ENCODE peak calls at places on chromosomes 13 and 19, in nine cellular contexts. H, T, U, J, L, P, S, I and F are unnamed samples.

GRCh38 chr19:11247934-11248333 is 8.5 kb downstream of the ANGPTL8 start:
- DNase-seq in H (no peak), T (no peak), U (no peak), J (no peak), L (no peak), P (no peak), S (no peak), I (no peak), F (no peak)

GRCh38 chr19:55283548-55284393 is at the start of gene BRSK1:
- DNase-seq in H (peak), T (peak), U (peak), J (peak), L (peak), P (peak), S (peak), I (peak), F (peak)

GRCh38 chr19:3607398-3608078 is 863 bp upstream of the TBXA2R start:
- DNase-seq in H (peak), T (peak), U (no peak), J (peak), L (peak), P (no peak), S (peak), I (peak), F (peak)

GRCh38 chr19:30670011-30670329 is 297.8 kb downstream of the ZNF536 start:
- DNase-seq in H (no peak), T (peak), U (no peak), J (no peak), L (no peak), P (no peak), S (no peak), I (no peak), F (no peak)

GRCh38 chr19:27776020-27776419 is 1436.9 kb downstream of the UQCRFS1 start:
- DNase-seq in H (peak), T (no peak), U (no peak), J (peak), L (no peak), P (no peak), S (no peak), I (no peak), F (peak)

GRCh38 chr19:10206226-10206873 is 11.6 kb upstream of the DNMT1 start:
- DNase-seq in H (peak), T (no peak), U (no peak), J (peak), L (no peak), P (no peak), S (peak), I (no peak), F (peak)

GRCh38 chr19:6362351-6362801 is 1.0 kb downstream of the CLPP start:
- DNase-seq in H (no peak), T (peak), U (no peak), J (no peak), L (no peak), P (no peak), S (no peak), I (no peak), F (no peak)

GRCh38 chr13:79749985-79750551 is 269.1 kb downstream of the NDFIP2 start:
- DNase-seq in H (peak), T (peak), U (peak), J (peak), L (peak), P (no peak), S (peak), I (peak), F (peak)

GRCh38 chr19:41000310-41000737 is 9.2 kb downstream of the CYP2B6 start:
- DNase-seq in H (peak), T (no peak), U (no peak), J (no peak), L (no peak), P (no peak), S (no peak), I (no peak), F (peak)

GRCh38 chr19:34732548-34733255 is 1.3 kb upstream of the ZNF181 start:
- DNase-seq in H (no peak), T (peak), U (no peak), J (no peak), L (peak), P (no peak), S (no peak), I (peak), F (no peak)

GRCh38 chr19:40702337-40703012 is 12.0 kb upstream of the NUMBL start:
- DNase-seq in H (peak), T (no peak), U (peak), J (peak), L (no peak), P (no peak), S (no peak), I (peak), F (peak)

GRCh38 chr13:103006706-103007426 is 59.4 kb downstream of the SLC10A2 start:
- DNase-seq in H (no peak), T (no peak), U (no peak), J (no peak), L (no peak), P (no peak), S (no peak), I (no peak), F (no peak)

DNA sequence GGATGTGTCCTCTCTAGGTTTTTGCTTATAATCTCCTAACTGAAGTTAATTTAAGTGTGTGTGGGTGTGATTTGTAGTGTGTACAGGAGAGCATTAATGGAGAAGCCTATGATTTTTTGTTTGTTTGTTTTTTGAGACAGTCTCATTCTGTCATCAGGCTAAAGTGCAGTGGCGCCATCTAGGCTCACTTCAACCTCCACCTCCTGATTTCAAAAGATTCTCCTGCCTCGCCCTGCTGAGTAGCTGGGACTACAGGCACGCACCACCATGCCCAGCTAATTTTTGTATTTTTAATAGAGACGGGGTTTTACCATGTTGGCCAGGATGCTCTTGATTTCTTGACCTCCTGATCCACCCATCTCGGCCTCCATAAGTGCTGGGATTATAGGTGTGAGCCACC is 20.6 kb downstream of the ZNF701 start:
- DNase-seq in H (no peak), T (no peak), U (no peak), J (no peak), L (no peak), P (no peak), S (no peak), I (peak), F (no peak)
- TF ChIP-seq CTCF in H (peak), T (no peak), U (no peak), J (no peak), L (no peak), P (no peak), S (no peak), I (peak), F (no peak)

DNA sequence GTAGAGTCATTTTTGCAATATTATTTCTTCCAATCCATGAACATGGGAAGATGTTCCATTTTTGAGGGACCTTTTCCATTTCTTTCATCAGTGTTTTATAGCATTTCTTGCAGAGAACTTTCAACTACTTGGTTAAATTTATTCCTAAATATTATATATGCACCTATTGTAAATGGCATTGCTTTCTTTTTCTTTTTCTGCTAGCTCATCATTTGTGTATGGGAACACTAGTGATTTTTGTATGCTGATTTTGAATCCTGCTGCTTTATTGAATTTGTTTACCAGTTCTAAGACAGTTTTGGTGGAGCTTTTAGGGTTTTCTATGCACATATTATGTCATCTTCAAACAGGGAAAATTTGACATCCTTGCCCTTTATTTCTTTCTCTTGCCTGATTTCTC is 7.2 kb upstream of the CYP4F2 start:
- DNase-seq in H (no peak), T (no peak), U (no peak), J (no peak), L (no peak), P (no peak), S (no peak), I (no peak), F (no peak)
- TF ChIP-seq CTCF in H (no peak), T (no peak), U (no peak), J (no peak), L (no peak), P (no peak), S (no peak), I (no peak), F (no peak)

DNA sequence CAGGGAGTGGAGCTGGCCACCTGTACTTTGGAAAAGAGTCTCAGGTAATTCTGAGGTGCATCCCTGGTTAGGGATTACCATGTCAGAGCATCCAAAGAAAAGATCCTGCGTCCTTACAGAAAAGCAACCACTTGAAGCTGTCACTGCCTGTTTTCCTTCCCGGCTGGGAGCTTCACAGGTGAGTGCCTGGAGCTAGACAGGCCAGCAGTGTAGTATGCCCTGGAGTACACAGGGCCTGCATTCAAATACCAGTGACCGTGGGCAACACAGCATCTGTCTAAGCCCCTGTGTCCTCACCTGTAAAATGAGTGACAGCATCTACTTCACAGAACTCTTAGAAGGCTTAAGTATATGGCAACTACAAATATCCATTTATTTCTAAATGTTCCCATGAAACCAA is 29.0 kb downstream of the DZIP1 start:
- DNase-seq in H (no peak), T (no peak), U (no peak), J (no peak), L (no peak), P (no peak), S (no peak), I (no peak), F (no peak)
- TF ChIP-seq CTCF in H (no peak), T (no peak), U (no peak), J (no peak), L (no peak), P (no peak), S (no peak), I (no peak), F (no peak)

GRCh38 chr13:87677043-87677333 is 5.8 kb downstream of the SLITRK5 start:
- DNase-seq in H (no peak), T (no peak), U (no peak), J (no peak), L (no peak), P (no peak), S (no peak), I (no peak), F (no peak)

GRCh38 chr13:87677334-87678234 is 6.4 kb downstream of the SLITRK5 start:
- DNase-seq in H (peak), T (no peak), U (peak), J (no peak), L (no peak), P (peak), S (no peak), I (peak), F (no peak)

GRCh38 chr13:87676254-87677042 is 5.3 kb downstream of the SLITRK5 start:
- DNase-seq in H (no peak), T (no peak), U (peak), J (no peak), L (no peak), P (no peak), S (no peak), I (peak), F (no peak)

GRCh38 chr13:87678353-87678752 is 7.2 kb downstream of the SLITRK5 start:
- DNase-seq in H (no peak), T (no peak), U (no peak), J (no peak), L (no peak), P (no peak), S (no peak), I (no peak), F (no peak)

GRCh38 chr13:87680298-87680697 is 9.1 kb downstream of the SLITRK5 start:
- DNase-seq in H (peak), T (no peak), U (peak), J (no peak), L (no peak), P (no peak), S (no peak), I (no peak), F (no peak)
- TF ChIP-seq CTCF in H (peak), T (no peak), U (no peak), J (no peak), L (no peak), P (no peak), S (no peak), I (peak), F (no peak)

DNA sequence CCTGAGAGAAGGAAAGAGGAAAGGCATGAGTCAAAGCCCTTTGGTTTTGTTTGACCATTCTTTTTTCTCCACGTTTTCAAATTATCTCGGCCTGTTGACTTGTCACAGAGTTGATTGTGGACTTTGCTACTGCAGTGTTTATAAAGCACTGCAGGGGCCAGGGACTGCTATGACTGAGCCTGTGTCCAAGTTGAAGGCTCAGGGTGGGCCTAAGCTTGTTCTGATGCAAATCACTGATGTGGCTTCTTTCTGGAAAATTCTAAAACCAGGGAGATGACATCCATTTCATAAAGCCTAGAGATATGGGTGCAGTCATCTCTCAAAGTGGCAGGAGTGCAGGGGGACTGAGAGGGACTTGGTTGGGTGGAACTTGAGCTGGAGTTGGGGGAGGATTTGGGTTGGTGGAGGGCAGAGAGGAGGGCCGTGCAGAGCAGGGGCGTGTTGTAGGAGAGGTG is 1.2 kb upstream of the CXCL17 start:
- DNase-seq in H (no peak), T (no peak), U (no peak), J (no peak), L (no peak), P (no peak), S (no peak), I (no peak), F (no peak)
- TF ChIP-seq CTCF in H (no peak), T (no peak), U (no peak), J (no peak), L (no peak), P (no peak), S (no peak), I (no peak), F (no peak)

GRCh38 chr19:15813916-15814315 is 1.5 kb downstream of the OR10H1 start:
- DNase-seq in H (no peak), T (no peak), U (no peak), J (no peak), L (no peak), P (no peak), S (no peak), I (no peak), F (no peak)

GRCh38 chr19:15810335-15810734 is 5.1 kb downstream of the OR10H1 start:
- DNase-seq in H (peak), T (no peak), U (no peak), J (peak), L (no peak), P (no peak), S (no peak), I (no peak), F (no peak)

GRCh38 chr19:15811476-15811875 is 4.0 kb downstream of the OR10H1 start:
- DNase-seq in H (no peak), T (no peak), U (no peak), J (no peak), L (no peak), P (no peak), S (no peak), I (no peak), F (no peak)

GRCh38 chr19:15815306-15815705 is at the start of gene OR10H1:
- DNase-seq in H (peak), T (no peak), U (no peak), J (no peak), L (no peak), P (no peak), S (no peak), I (no peak), F (no peak)

GRCh38 chr19:15812059-15812722 is 3.3 kb downstream of the OR10H1 start:
- DNase-seq in H (peak), T (no peak), U (no peak), J (no peak), L (no peak), P (no peak), S (no peak), I (no peak), F (no peak)
- TF ChIP-seq CTCF in H (peak), T (no peak), U (no peak), J (no peak), L (no peak), P (no peak), S (no peak), I (no peak), F (no peak)

GRCh38 chr13:81153478-81153877 is 812.6 kb upstream of the SPRY2 start:
- DNase-seq in H (no peak), T (no peak), U (no peak), J (no peak), L (no peak), P (no peak), S (no peak), I (no peak), F (no peak)
- TF ChIP-seq CTCF in H (no peak), T (no peak), U (no peak), J (no peak), L (no peak), P (no peak), S (no peak), I (no peak), F (no peak)

GRCh38 chr13:94224670-94225069 is 254.8 kb downstream of the DCT start:
- DNase-seq in H (no peak), T (no peak), U (no peak), J (no peak), L (no peak), P (no peak), S (no peak), I (peak), F (no peak)
- TF ChIP-seq CTCF in H (peak), T (no peak), U (no peak), J (no peak), L (no peak), P (no peak), S (no peak), I (peak), F (no peak)

DNA sequence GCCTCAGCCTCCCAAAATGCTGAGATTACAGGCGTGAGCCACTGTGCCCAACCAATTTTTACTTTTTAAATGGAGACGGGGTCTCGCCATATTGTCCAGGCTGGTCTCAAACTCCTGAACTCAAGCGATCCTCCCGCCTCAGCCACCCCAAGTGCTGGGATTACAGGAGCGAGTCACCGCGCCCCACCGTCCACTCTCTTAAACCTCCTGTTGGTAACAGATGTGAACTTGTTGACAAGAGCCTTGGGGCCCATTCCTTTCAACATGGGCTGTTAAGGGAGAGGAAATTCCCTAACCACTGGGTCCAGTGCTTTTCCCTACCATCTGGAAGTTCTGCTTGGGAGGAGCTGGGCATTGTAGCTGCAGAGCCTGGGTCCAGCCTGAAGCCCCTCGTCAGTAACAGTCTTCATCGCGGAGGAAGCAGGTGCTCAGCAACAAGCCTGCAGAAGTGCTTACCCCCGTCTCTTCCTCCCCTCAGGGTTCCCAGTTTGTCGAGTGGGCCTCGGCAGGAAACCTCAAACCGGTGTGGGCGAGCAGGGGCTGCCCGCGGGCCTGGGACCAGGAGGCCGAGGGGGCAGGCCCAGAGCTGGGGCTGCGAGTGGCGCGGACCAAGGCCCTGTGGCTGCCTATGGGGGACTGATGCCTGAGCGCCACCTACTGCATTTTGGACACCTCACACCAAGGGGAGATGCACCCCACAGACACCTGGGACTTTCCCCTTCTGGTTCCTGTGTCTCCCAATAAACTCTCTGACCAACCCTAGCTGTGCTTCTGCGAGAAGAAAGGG is 4.0 kb upstream of the FLT3LG start:
- DNase-seq in H (no peak), T (no peak), U (no peak), J (no peak), L (no peak), P (peak), S (no peak), I (no peak), F (no peak)
- TF ChIP-seq CTCF in H (peak), T (no peak), U (no peak), J (no peak), L (no peak), P (peak), S (no peak), I (no peak), F (no peak)

DNA sequence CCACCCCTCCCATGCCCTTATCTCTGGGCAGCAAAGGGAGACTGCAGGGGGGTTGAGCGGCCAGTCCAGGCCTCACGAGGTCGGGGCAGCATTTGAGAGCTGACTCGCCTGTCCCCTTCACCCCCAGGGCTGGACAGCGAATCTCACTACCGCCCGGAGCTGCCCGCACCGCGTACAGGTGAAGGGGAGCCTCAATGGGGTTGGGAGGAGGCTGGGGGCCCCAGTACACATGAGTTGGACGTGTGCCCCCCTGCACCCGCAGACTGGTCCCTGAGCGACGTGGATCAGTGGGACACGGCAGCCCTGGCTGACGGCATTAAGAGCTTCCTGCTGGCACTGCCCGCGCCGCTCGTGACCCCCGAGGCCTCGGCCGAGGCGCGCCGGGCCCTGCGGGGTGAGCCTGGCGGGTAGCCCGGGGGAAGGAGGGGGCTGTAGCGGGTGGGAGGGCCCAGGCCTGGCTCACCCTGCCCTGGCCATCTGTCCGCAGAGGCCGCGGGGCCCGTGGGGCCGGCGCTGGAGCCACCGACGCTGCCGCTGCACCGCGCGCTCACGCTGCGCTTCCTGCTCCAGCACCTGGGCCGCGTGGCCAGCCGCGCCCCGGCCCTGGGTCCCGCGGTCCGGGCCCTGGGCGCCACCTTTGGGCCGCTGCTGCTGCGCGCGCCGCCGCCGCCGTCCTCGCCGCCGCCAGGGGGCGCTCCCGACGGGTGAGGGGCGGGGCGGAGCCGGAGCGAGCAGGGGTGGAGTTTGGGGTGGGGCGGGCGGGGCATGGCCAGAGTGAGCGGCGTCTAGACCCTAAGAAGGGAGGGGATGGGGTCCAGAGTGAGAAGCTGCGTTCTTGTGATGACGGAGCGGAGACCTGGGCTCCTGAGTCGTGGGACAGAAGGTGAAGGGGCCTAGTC is 8.1 kb downstream of the PIK3R2 start:
- DNase-seq in H (peak), T (peak), U (peak), J (peak), L (peak), P (peak), S (no peak), I (peak), F (peak)
- TF ChIP-seq CTCF in H (no peak), T (peak), U (peak), J (peak), L (peak), P (peak), S (no peak), I (peak), F (no peak)